ENCODE peak calls at places on chromosomes 13 and 19, in nine cellular contexts. M, G, A, O, Q, H, E, I and N are unnamed samples.

GRCh38 chr13:81395368-81395767 is 1054.4 kb upstream of the SPRY2 start:
- DNase-seq in A (peak), I (no peak), M (no peak), G (no peak), O (no peak), Q (no peak), E (no peak), H (peak), N (peak)

GRCh38 chr13:106603568-106603967 is 35.6 kb upstream of the ARGLU1 start:
- DNase-seq in A (no peak), M (no peak), Q (no peak), E (no peak), G (no peak), O (no peak), I (no peak), H (no peak), N (no peak)

GRCh38 chr13:41388143-41388881 is 69.0 kb upstream of the RGCC start:
- DNase-seq in M (no peak), E (no peak), Q (no peak), I (no peak), H (no peak), O (no peak), G (no peak), A (no peak), N (no peak)

GRCh38 chr13:83450586-83450985 is 431.7 kb downstream of the SLITRK1 start:
- DNase-seq in H (no peak), I (no peak), A (no peak), M (no peak), O (peak), E (no peak), G (no peak), Q (peak), N (no peak)

GRCh38 chr13:94329754-94330551 is 149.5 kb downstream of the DCT start:
- DNase-seq in M (peak), H (peak), A (no peak), E (no peak), O (peak), Q (peak), G (no peak), I (peak), N (no peak)

GRCh38 chr13:24680258-24680920 is at the start of gene ATP12A:
- DNase-seq in M (no peak), I (no peak), O (no peak), Q (no peak), A (peak), E (no peak), H (peak), G (no peak), N (no peak)

GRCh38 chr19:49391581-49392399 is 3.7 kb downstream of the KASH5 start:
- DNase-seq in A (peak), O (peak), I (peak), G (peak), E (peak), M (peak), Q (peak), H (peak), N (peak)

GRCh38 chr13:73168226-73168992 is 109.6 kb downstream of the KLF5 start:
- DNase-seq in H (peak), O (peak), E (no peak), I (no peak), M (no peak), A (no peak), Q (no peak), G (no peak), N (no peak)

GRCh38 chr13:32001392-32001768 is 30.2 kb upstream of the FRY start:
- DNase-seq in I (no peak), Q (peak), A (no peak), O (peak), E (no peak), M (no peak), G (no peak), H (peak), N (no peak)

GRCh38 chr13:113616991-113617749 is 32.6 kb downstream of the TFDP1 start:
- DNase-seq in Q (no peak), G (no peak), M (no peak), I (no peak), E (no peak), H (peak), O (no peak), A (no peak), N (no peak)

GRCh38 chr19:14494910-14495677 is 833 bp downstream of the GIPC1 start:
- DNase-seq in I (no peak), E (no peak), Q (no peak), A (peak), G (no peak), H (no peak), M (peak), O (no peak), N (no peak)

GRCh38 chr19:1942078-1942933 is 1.3 kb downstream of the CSNK1G2 start:
- DNase-seq in Q (peak), H (peak), G (peak), O (peak), I (peak), M (peak), E (peak), A (peak), N (peak)

GRCh38 chr13:48116808-48117207 is 21.9 kb upstream of the MED4 start:
- DNase-seq in A (no peak), Q (no peak), O (no peak), E (no peak), M (no peak), G (no peak), I (no peak), H (no peak), N (no peak)

GRCh38 chr13:113948034-113948742 is 25.7 kb downstream of the C13orf46 start:
- DNase-seq in M (no peak), H (peak), E (peak), Q (no peak), A (no peak), G (no peak), O (no peak), I (no peak), N (no peak)

GRCh38 chr13:82010780-82011179 is 1669.9 kb upstream of the SPRY2 start:
- DNase-seq in Q (no peak), A (no peak), E (no peak), M (no peak), G (no peak), H (no peak), O (no peak), I (no peak), N (no peak)

GRCh38 chr19:11617207-11618062 is 20.2 kb downstream of the ZNF627 start:
- DNase-seq in A (no peak), E (no peak), Q (no peak), G (no peak), O (no peak), H (no peak), I (no peak), M (no peak), N (no peak)

GRCh38 chr19:10797541-10798256 is 38.3 kb downstream of the TMED1 start:
- DNase-seq in E (no peak), G (no peak), A (no peak), H (no peak), O (no peak), Q (no peak), I (no peak), M (no peak), N (no peak)

GRCh38 chr19:42350417-42350816 is 25.0 kb downstream of the MEGF8 start:
- DNase-seq in O (no peak), I (no peak), E (no peak), Q (no peak), G (no peak), H (no peak), A (no peak), M (no peak), N (no peak)

GRCh38 chr19:45173816-45174215 is 4.2 kb downstream of the TRAPPC6A start:
- DNase-seq in H (no peak), A (no peak), I (no peak), Q (no peak), M (no peak), E (no peak), G (no peak), O (no peak), N (no peak)

GRCh38 chr19:48867119-48867921 is 1.1 kb downstream of the PLEKHA4 start:
- DNase-seq in H (no peak), G (no peak), O (peak), E (no peak), I (no peak), M (no peak), A (no peak), Q (no peak), N (no peak)

GRCh38 chr19:32543107-32543900 is 37.7 kb upstream of the PDCD5 start:
- DNase-seq in G (no peak), M (no peak), Q (peak), A (no peak), O (no peak), E (no peak), I (no peak), H (no peak), N (no peak)

GRCh38 chr19:14786421-14786851 is 8.1 kb upstream of the ADGRE2 start:
- DNase-seq in O (no peak), E (no peak), Q (no peak), G (no peak), M (peak), H (peak), A (no peak), I (no peak), N (peak)

GRCh38 chr19:45164577-45165335 is 4.0 kb upstream of the NKPD1 start:
- DNase-seq in H (no peak), O (peak), Q (peak), E (peak), A (peak), G (peak), I (no peak), M (no peak), N (peak)

GRCh38 chr19:50356691-50357177 is 8.7 kb downstream of the NAPSA start:
- DNase-seq in Q (no peak), E (no peak), A (no peak), I (no peak), O (no peak), M (no peak), H (no peak), G (no peak), N (no peak)

GRCh38 chr13:88887045-88887662 is 1216.0 kb downstream of the SLITRK5 start:
- DNase-seq in Q (no peak), M (no peak), H (no peak), I (no peak), O (no peak), A (no peak), E (no peak), G (no peak), N (peak)

GRCh38 chr19:2302319-2303208 is 5.4 kb downstream of the LINGO3 start:
- DNase-seq in O (peak), Q (no peak), E (peak), M (peak), I (no peak), H (no peak), A (no peak), G (no peak), N (peak)

GRCh38 chr13:94234766-94235165 is 244.7 kb downstream of the DCT start:
- DNase-seq in M (no peak), O (no peak), G (no peak), E (no peak), A (no peak), I (no peak), H (no peak), Q (no peak), N (no peak)

GRCh38 chr13:70253411-70253810 is 145.2 kb upstream of the KLHL1 start:
- DNase-seq in E (no peak), G (no peak), Q (no peak), I (no peak), A (no peak), H (no peak), O (no peak), M (no peak), N (no peak)

GRCh38 chr19:46659151-46660007 is 1.6 kb downstream of the DACT3 start:
- DNase-seq in A (peak), H (peak), G (no peak), I (peak), Q (peak), M (peak), E (no peak), O (peak), N (peak)

GRCh38 chr19:29798783-29799182 is 13.0 kb upstream of the CCNE1 start:
- DNase-seq in H (no peak), Q (no peak), E (no peak), M (no peak), G (no peak), O (peak), I (no peak), A (no peak), N (no peak)

GRCh38 chr13:34587586-34587985 is 354.5 kb upstream of the NBEA start:
- DNase-seq in Q (no peak), O (no peak), G (no peak), E (no peak), H (peak), M (no peak), I (no peak), A (no peak), N (no peak)

DNA sequence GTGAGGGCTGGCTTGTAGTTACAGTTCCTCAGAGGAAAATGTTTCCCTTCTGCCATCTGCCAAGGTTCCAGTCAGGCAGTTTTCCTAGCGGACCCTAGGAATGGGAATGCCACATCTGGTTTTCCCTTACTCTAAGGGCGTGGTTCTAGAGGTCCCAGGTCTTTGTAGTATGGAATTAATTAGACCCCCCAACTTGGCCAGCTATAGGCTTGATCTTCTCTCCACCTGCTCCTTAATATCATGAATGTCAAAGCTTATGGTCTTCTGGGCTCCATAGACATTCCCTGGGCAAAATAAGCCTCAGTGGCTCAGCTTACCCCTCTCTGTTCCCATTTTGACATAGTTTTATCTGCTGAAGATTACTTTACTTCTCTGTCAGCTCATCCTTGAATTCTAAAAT is 70.0 kb downstream of the ZNF568 start:
- DNase-seq in Q (no peak), G (no peak), M (no peak), A (no peak), H (no peak), O (no peak), I (no peak), E (no peak), N (no peak)
- H3K4me3 ChIP-seq in Q (no peak), G (no peak), M (no peak), A (no peak), H (no peak), O (no peak), I (no peak), E (no peak), N (no peak)

DNA sequence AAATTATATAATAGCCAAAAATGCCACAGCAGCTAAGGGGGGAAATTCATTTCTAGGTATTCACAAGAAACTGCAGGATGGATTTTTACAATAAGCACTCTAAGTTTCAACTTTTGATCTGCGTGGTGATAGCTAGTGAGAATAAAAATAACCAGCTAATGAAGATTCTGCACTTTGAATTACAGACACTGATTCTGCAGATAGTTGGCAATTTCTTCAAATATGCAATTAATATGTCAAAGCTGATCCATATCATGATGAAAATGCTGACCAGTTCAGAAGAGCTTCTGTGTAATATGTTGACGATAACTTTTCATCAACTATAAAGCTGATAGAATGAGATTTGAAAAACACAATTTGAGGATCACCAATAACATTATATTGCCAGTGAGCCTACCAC is 1272.9 kb downstream of the EFNB2 start:
- DNase-seq in Q (no peak), H (no peak), I (no peak), O (no peak), E (no peak), G (no peak), A (no peak), M (no peak), N (no peak)
- TF ChIP-seq CTCF in Q (no peak), H (no peak), I (no peak), O (no peak), E (no peak), G (no peak), A (no peak), M (no peak), N (no peak)

GRCh38 chr19:13103585-13103923 is 896 bp upstream of the LYL1 start:
- DNase-seq in A (no peak), I (no peak), H (no peak), G (no peak), E (no peak), O (no peak), M (no peak), Q (no peak), N (no peak)

GRCh38 chr19:13102416-13102665 is 317 bp downstream of the LYL1 start:
- DNase-seq in I (no peak), E (no peak), O (no peak), Q (no peak), G (no peak), H (no peak), A (no peak), M (no peak), N (no peak)

GRCh38 chr19:13103961-13104847 is 1.5 kb upstream of the LYL1 start:
- DNase-seq in H (no peak), E (peak), I (peak), G (peak), A (peak), Q (no peak), M (no peak), O (no peak), N (peak)

GRCh38 chr19:13102666-13103584 is at the start of gene LYL1:
- DNase-seq in I (peak), E (peak), O (peak), H (no peak), Q (peak), A (peak), M (peak), G (peak), N (peak)

DNA sequence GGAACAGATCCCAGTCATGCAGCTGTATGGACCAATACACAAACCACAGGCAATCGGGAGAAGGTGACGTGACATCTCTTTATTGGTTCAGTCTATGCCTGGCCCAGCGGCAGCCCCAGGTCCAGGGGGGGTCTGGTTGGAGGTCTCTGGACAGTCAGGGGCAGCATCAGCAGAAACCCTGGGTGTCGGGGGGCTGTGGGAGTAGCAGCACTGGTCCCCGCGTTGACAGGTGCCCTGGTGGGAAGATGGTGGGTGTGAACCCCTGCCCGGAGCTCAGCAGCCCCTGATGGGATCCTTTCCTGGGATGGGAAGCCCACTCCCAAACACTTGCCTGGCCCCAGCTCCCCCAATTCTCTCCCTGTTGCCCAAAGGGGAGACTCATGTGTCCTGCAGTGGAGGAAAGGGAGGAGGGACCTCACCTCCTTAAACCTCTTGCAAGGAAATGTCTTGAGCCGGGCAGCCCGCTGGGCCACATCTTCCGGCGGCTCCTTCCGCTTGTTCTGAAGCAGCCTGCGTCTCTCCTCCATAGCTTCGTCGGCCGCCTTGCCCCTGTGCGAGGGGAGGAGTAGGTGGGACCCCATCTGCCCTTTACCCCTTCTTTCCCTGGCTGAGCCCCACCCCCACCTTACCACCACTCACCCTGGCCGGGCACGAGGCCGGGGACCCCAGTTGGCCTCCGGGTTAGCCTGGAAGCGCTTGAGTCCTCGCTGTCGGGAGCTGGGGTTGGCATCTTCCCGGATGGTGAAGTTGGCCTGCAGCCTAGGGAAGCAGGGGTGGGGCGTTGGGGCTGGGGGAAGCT is 2.4 kb upstream of the LYL1 start:
- DNase-seq in A (no peak), I (no peak), M (no peak), H (no peak), G (no peak), Q (no peak), E (no peak), O (no peak), N (no peak)
- H3K4me3 ChIP-seq in A (peak), I (no peak), M (peak), H (no peak), G (peak), Q (no peak), E (peak), O (no peak), N (peak)

GRCh38 chr13:39418424-39418823 is 184.6 kb downstream of the LHFPL6 start:
- DNase-seq in E (no peak), A (no peak), M (no peak), I (no peak), H (no peak), G (no peak), O (no peak), Q (no peak), N (no peak)

GRCh38 chr13:39419068-39419467 is 183.9 kb downstream of the LHFPL6 start:
- DNase-seq in M (no peak), I (no peak), H (no peak), A (no peak), O (no peak), Q (no peak), G (no peak), E (no peak), N (no peak)

GRCh38 chr13:39417643-39418042 is 185.3 kb downstream of the LHFPL6 start:
- DNase-seq in M (no peak), E (no peak), A (no peak), G (no peak), I (no peak), O (peak), H (peak), Q (no peak), N (no peak)

GRCh38 chr13:39415403-39415802 is 187.6 kb downstream of the LHFPL6 start:
- DNase-seq in H (peak), M (peak), Q (peak), A (peak), I (peak), E (peak), G (peak), O (peak), N (peak)

GRCh38 chr13:39417131-39417530 is 185.9 kb downstream of the LHFPL6 start:
- DNase-seq in Q (no peak), O (no peak), A (no peak), M (no peak), I (no peak), E (no peak), G (no peak), H (peak), N (peak)
- TF ChIP-seq CTCF in Q (no peak), O (peak), A (no peak), M (no peak), I (no peak), E (no peak), G (no peak), H (peak), N (no peak)